ENCODE peak calls at places on chromosomes 12 and 14, in ten cellular contexts. O is HepG2; E is NCI-H345; T is cerebellar cortex; F is CD4-positive, alpha-beta memory T cell; C is RWPE2; P is LoVo; A is CD8-positive, alpha-beta T cell; N is H4; I is AG09319. Y is an unnamed sample.

GRCh38 chr12:92582466-92582865 is 120.3 kb upstream of the PLEKHG7 start:
- DNase-seq in I (no peak), O (no peak), A (no peak), F (no peak), E (peak; percentile 92), C (no peak), P (no peak), N (no peak), T (peak; percentile 90), Y (peak; percentile 72)

GRCh38 chr12:124972211-124972610 is 16.7 kb downstream of the DHX37 start:
- DNase-seq in C (no peak), I (no peak), A (no peak), E (no peak), N (no peak), T (no peak), O (no peak), F (no peak), P (no peak), Y (no peak)

GRCh38 chr12:108825205-108825950 is 32.0 kb downstream of the SSH1 start:
- DNase-seq in E (no peak), I (no peak), F (no peak), O (no peak), C (no peak), N (no peak), A (no peak), T (peak; percentile 68), P (no peak), Y (no peak)

GRCh38 chr14:31263485-31264133 is 56.0 kb upstream of the HECTD1 start:
- DNase-seq in E (no peak), C (peak; percentile 96), P (peak; percentile 63), I (peak; percentile 96), O (peak; percentile 91), N (peak; percentile 59), A (no peak), T (peak; percentile 25), F (no peak), Y (no peak)

GRCh38 chr12:104957388-104958008 is 592 bp downstream of the SLC41A2 start:
- DNase-seq in I (no peak), P (peak; percentile 44), C (no peak), O (no peak), T (peak; percentile 54), F (peak; percentile 35), E (peak; percentile 49), N (no peak), A (peak; percentile 27), Y (no peak)

GRCh38 chr14:58557242-58557641 is 80.5 kb upstream of the DACT1 start:
- DNase-seq in C (no peak), T (no peak), F (no peak), E (no peak), N (no peak), I (no peak), P (no peak), A (no peak), O (no peak), Y (no peak)

GRCh38 chr12:123488539-123489230 is 30.7 kb downstream of the SNRNP35 start:
- DNase-seq in A (no peak), C (no peak), F (no peak), P (no peak), T (no peak), O (no peak), I (no peak), E (no peak), N (no peak), Y (no peak)

GRCh38 chr14:36835145-36835544 is 173.5 kb downstream of the PAX9 start:
- DNase-seq in C (no peak), E (peak; percentile 81), N (peak; percentile 31), F (no peak), O (no peak), T (no peak), P (no peak), I (no peak), A (no peak), Y (peak; percentile 56)

Y was measured in NCI-H2029.